ENCODE peak calls at places on chromosome 2, in four cellular contexts. One of them, this sample, is unnamed.

GRCh38 chr2:48176876-48177275 is 270.6 kb upstream of the FBXO11 start:
- DNase-seq in kidney epithelial cell: no peak
- DNase-seq in epithelial cell of esophagus: no peak
- DNase-seq in heart left ventricle: no peak
- DNase-seq in this sample: no peak

GRCh38 chr2:113116100-113116958 is 11.1 kb upstream of the IL1RN start:
- DNase-seq in kidney epithelial cell: no peak
- DNase-seq in epithelial cell of esophagus: peak
- DNase-seq in heart left ventricle: no peak
- DNase-seq in this sample: no peak

GRCh38 chr2:200397785-200398184 is 91.3 kb downstream of the SPATS2L start:
- DNase-seq in heart left ventricle: no peak
- DNase-seq in kidney epithelial cell: no peak
- DNase-seq in epithelial cell of esophagus: peak
- DNase-seq in this sample: peak

GRCh38 chr2:33291278-33292013 is 185.0 kb upstream of the RASGRP3 start:
- DNase-seq in heart left ventricle: no peak
- DNase-seq in kidney epithelial cell: peak
- DNase-seq in epithelial cell of esophagus: peak
- DNase-seq in this sample: peak

GRCh38 chr2:55500025-55500424 is 19.5 kb upstream of the CFAP36 start:
- DNase-seq in heart left ventricle: no peak
- DNase-seq in epithelial cell of esophagus: peak
- DNase-seq in kidney epithelial cell: no peak
- DNase-seq in this sample: peak

GRCh38 chr2:149164296-149164695 is 125.8 kb downstream of the LYPD6B start:
- DNase-seq in heart left ventricle: no peak
- DNase-seq in epithelial cell of esophagus: peak
- DNase-seq in kidney epithelial cell: peak
- DNase-seq in this sample: peak

GRCh38 chr2:143706297-143706696 is 577.1 kb downstream of the ARHGAP15 start:
- DNase-seq in epithelial cell of esophagus: no peak
- DNase-seq in heart left ventricle: no peak
- DNase-seq in kidney epithelial cell: no peak
- DNase-seq in this sample: no peak

GRCh38 chr2:233760043-233760442 is at the start of gene UGT1A1:
- DNase-seq in epithelial cell of esophagus: no peak
- DNase-seq in heart left ventricle: no peak
- DNase-seq in kidney epithelial cell: no peak
- DNase-seq in this sample: no peak

GRCh38 chr2:37798315-37799005 is 126.6 kb upstream of the RMDN2 start:
- DNase-seq in epithelial cell of esophagus: no peak
- DNase-seq in heart left ventricle: no peak
- DNase-seq in kidney epithelial cell: no peak
- DNase-seq in this sample: no peak

GRCh38 chr2:26864646-26865045 is 16.7 kb downstream of the DPYSL5 start:
- DNase-seq in heart left ventricle: no peak
- DNase-seq in epithelial cell of esophagus: no peak
- DNase-seq in kidney epithelial cell: no peak
- DNase-seq in this sample: no peak

GRCh38 chr2:6965071-6965795 is 48.0 kb downstream of the RNF144A start:
- DNase-seq in epithelial cell of esophagus: no peak
- DNase-seq in kidney epithelial cell: no peak
- DNase-seq in heart left ventricle: no peak
- DNase-seq in this sample: no peak

GRCh38 chr2:143844986-143845385 is 674.9 kb downstream of the ZEB2 start:
- DNase-seq in heart left ventricle: no peak
- DNase-seq in kidney epithelial cell: no peak
- DNase-seq in epithelial cell of esophagus: no peak
- DNase-seq in this sample: no peak

GRCh38 chr2:133718688-133719201 is 150.5 kb upstream of the NCKAP5 start:
- DNase-seq in kidney epithelial cell: peak
- DNase-seq in epithelial cell of esophagus: peak
- DNase-seq in heart left ventricle: peak
- DNase-seq in this sample: peak

GRCh38 chr2:200861617-200862016 is 2.8 kb downstream of the CLK1 start:
- DNase-seq in heart left ventricle: no peak
- DNase-seq in kidney epithelial cell: no peak
- DNase-seq in epithelial cell of esophagus: no peak
- DNase-seq in this sample: no peak

GRCh38 chr2:79887747-79888374 is 375.0 kb downstream of the CTNNA2 start:
- DNase-seq in epithelial cell of esophagus: peak
- DNase-seq in kidney epithelial cell: peak
- DNase-seq in heart left ventricle: no peak
- DNase-seq in this sample: peak

GRCh38 chr2:128345436-128346165 is 26.9 kb upstream of the HS6ST1 start:
- DNase-seq in kidney epithelial cell: no peak
- DNase-seq in heart left ventricle: no peak
- DNase-seq in epithelial cell of esophagus: no peak
- DNase-seq in this sample: no peak

GRCh38 chr2:95323347-95324155 is 26.4 kb downstream of the KCNIP3 start:
- DNase-seq in kidney epithelial cell: no peak
- DNase-seq in epithelial cell of esophagus: peak
- DNase-seq in heart left ventricle: no peak
- DNase-seq in this sample: peak

GRCh38 chr2:175914846-175915245 is 87.2 kb downstream of the LNPK start:
- DNase-seq in epithelial cell of esophagus: no peak
- DNase-seq in kidney epithelial cell: no peak
- DNase-seq in heart left ventricle: no peak
- DNase-seq in this sample: no peak

GRCh38 chr2:210626849-210627248 is 70.5 kb downstream of the CPS1 start:
- DNase-seq in kidney epithelial cell: no peak
- DNase-seq in heart left ventricle: no peak
- DNase-seq in epithelial cell of esophagus: peak
- DNase-seq in this sample: peak

DNA sequence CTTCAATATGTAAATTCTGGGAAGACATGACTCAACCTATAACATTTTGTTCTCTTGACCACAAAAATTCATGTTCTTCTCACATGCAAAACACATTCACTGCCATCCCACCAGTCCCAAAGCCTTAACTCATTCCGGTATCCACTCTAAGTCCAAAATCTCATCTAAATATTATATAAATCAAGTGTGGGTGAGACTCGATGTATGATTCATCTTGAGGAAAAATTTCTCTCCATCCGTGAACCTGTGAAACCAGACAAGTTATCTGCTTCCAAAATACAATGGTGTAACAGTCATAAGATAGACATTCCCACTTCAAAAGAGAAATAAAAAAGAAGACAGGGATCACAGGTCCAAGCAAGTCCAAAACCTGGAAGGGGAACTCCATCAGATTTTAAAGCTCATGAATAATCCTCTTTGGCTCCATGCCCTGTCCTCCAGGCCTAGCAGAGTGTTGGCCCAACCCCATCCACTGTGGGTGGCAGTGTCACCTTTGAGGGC is 101.3 kb downstream of the RAD51AP2 start:
- DNase-seq in kidney epithelial cell: peak
- DNase-seq in heart left ventricle: no peak
- DNase-seq in epithelial cell of esophagus: peak
- DNase-seq in this sample: peak
- TF ChIP-seq CTCF in kidney epithelial cell: no peak
- TF ChIP-seq CTCF in heart left ventricle: no peak
- TF ChIP-seq CTCF in epithelial cell of esophagus: no peak
- TF ChIP-seq CTCF in this sample: no peak

DNA sequence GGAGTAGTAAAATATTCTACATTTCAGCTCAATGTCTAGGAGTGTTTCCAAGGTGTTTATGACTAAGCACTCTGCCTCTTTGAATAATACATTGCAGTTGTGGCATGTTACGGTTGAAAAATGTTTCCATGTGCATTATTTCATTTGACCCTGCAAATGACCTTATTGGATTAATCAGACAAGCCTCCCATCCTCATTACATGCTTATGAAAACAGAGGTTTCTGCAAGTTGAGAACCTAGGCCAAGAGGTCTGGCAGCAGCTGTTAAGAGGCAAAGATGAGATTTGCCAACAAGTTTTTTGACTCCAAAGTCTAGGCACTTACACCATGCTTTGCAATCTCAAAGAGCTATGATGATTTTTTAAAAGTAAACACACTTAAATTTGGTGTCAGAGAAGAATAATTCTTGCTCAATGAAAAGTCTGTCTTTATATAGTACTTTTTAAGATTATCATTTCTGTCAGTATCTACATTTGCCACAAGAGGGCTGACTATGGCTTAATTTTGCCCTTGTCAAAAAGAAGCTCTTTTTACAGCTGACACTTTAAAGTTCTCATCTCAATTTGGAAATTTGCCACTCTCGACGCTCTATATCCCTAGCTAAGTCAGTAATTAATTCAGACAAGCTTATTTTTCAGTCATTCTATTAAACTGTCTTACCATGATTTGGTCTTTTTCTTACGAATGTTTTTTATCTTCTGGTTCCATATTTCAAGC is 260.6 kb downstream of the PAX3 start:
- DNase-seq in epithelial cell of esophagus: peak
- DNase-seq in kidney epithelial cell: no peak
- DNase-seq in heart left ventricle: no peak
- DNase-seq in this sample: peak
- TF ChIP-seq CTCF in epithelial cell of esophagus: peak
- TF ChIP-seq CTCF in kidney epithelial cell: peak
- TF ChIP-seq CTCF in heart left ventricle: no peak
- TF ChIP-seq CTCF in this sample: peak

GRCh38 chr2:191020221-191020741 is 6.3 kb upstream of the STAT1 start:
- DNase-seq in heart left ventricle: peak
- DNase-seq in kidney epithelial cell: peak
- DNase-seq in epithelial cell of esophagus: peak
- DNase-seq in this sample: peak
- TF ChIP-seq CTCF in heart left ventricle: peak
- TF ChIP-seq CTCF in kidney epithelial cell: no peak
- TF ChIP-seq CTCF in epithelial cell of esophagus: peak
- TF ChIP-seq CTCF in this sample: no peak

DNA sequence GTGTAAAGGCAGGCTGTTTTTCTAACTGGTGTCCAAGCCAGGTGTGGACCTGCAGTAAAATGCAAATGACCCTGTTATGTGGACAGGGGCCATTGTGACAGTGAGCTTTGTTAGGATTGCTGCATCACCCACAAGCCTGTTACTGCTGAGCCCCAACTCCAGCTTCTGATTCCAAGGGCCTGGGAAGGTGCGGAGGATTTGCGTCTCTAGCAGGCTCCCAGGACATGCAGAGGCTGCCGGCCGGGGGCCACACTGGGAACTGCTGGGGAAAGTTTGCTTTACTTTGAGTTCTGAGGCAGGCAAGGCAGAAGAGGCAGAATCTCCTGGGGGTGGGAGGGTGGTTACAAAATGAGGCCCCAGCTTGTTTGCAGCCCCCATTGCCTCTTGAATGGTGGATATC is 164.1 kb downstream of the GLI2 start:
- DNase-seq in kidney epithelial cell: no peak
- DNase-seq in epithelial cell of esophagus: no peak
- DNase-seq in heart left ventricle: no peak
- DNase-seq in this sample: no peak
- TF ChIP-seq CTCF in kidney epithelial cell: no peak
- TF ChIP-seq CTCF in epithelial cell of esophagus: no peak
- TF ChIP-seq CTCF in heart left ventricle: no peak
- TF ChIP-seq CTCF in this sample: no peak

GRCh38 chr2:174522553-174522952 is 35.7 kb upstream of the GPR155 start:
- DNase-seq in kidney epithelial cell: no peak
- DNase-seq in epithelial cell of esophagus: no peak
- DNase-seq in heart left ventricle: no peak
- DNase-seq in this sample: no peak
- TF ChIP-seq CTCF in kidney epithelial cell: peak
- TF ChIP-seq CTCF in epithelial cell of esophagus: peak
- TF ChIP-seq CTCF in heart left ventricle: peak
- TF ChIP-seq CTCF in this sample: peak

This sample was measured in MCF 10A.